ENCODE peak calls at places on chromosomes 3 and 15, in nine cellular contexts. S is GM23338, I is mammary epithelial cell, Y is psoas muscle, F is choroid plexus epithelial cell, U is OCI-LY7, M is HCT116, C is colonic mucosa, N is AG04450. A is an unnamed sample.

GRCh38 chr3:187802928-187803259 is 57.6 kb upstream of the BCL6 start:
- DNase-seq in N (no peak), F (no peak), M (no peak), Y (no peak), U (no peak), C (no peak), S (no peak), I (no peak), A (peak)

GRCh38 chr15:41568350-41569017 is 9.5 kb downstream of the TYRO3 start:
- DNase-seq in S (peak), Y (no peak), F (peak), I (no peak), C (no peak), N (no peak), M (no peak), U (no peak), A (no peak)

GRCh38 chr15:47743385-47743784 is 26.1 kb downstream of the SEMA6D start:
- DNase-seq in U (no peak), M (no peak), I (no peak), Y (no peak), C (no peak), F (no peak), N (no peak), S (no peak), A (no peak)

GRCh38 chr3:177934001-177934891 is 602.0 kb upstream of the KCNMB2 start:
- DNase-seq in S (peak), Y (peak), U (no peak), M (no peak), N (peak), I (no peak), C (no peak), F (peak), A (no peak)

GRCh38 chr3:13785351-13785750 is 94.5 kb downstream of the WNT7A start:
- DNase-seq in C (no peak), U (no peak), Y (no peak), N (no peak), S (peak), M (no peak), F (no peak), I (no peak), A (no peak)

GRCh38 chr3:158792709-158793108 is 9.1 kb upstream of the MFSD1 start:
- DNase-seq in M (no peak), I (peak), U (no peak), Y (no peak), S (no peak), C (no peak), N (peak), F (peak), A (no peak)

GRCh38 chr15:35727627-35728026 is 181.7 kb upstream of the DPH6 start:
- DNase-seq in I (no peak), F (no peak), S (no peak), C (no peak), Y (no peak), U (no peak), N (no peak), M (no peak), A (no peak)

GRCh38 chr15:55960946-55961345 is 32.5 kb downstream of the NEDD4 start:
- DNase-seq in C (no peak), I (no peak), Y (no peak), U (no peak), S (no peak), F (no peak), N (no peak), M (no peak), A (no peak)

GRCh38 chr3:184177331-184177731 is 2.7 kb downstream of the AP2M1 start:
- DNase-seq in M (no peak), Y (peak), U (no peak), C (no peak), F (peak), S (no peak), I (no peak), N (no peak), A (no peak)

GRCh38 chr15:40320931-40321371 is 2.5 kb upstream of the INAFM2 start:
- DNase-seq in F (peak), C (peak), I (peak), S (peak), M (peak), N (no peak), U (peak), Y (no peak), A (peak)

GRCh38 chr3:175002732-175003143 is 143.6 kb downstream of the NAALADL2 start:
- DNase-seq in I (peak), F (peak), S (no peak), C (no peak), Y (no peak), N (peak), M (no peak), U (no peak), A (no peak)

GRCh38 chr3:50811893-50812292 is 137.2 kb downstream of the DOCK3 start:
- DNase-seq in F (no peak), S (no peak), U (no peak), Y (no peak), M (no peak), C (no peak), N (no peak), I (no peak), A (no peak)

GRCh38 chr3:112425858-112426750 is 73.2 kb downstream of the BTLA start:
- DNase-seq in N (no peak), F (no peak), U (peak), C (no peak), S (peak), Y (no peak), M (no peak), I (no peak), A (no peak)

GRCh38 chr3:71478568-71478967 is 105.0 kb downstream of the FOXP1 start:
- DNase-seq in C (no peak), S (no peak), Y (no peak), F (no peak), I (peak), N (no peak), M (no peak), U (no peak), A (no peak)

GRCh38 chr3:71111784-71112440 is 471.6 kb downstream of the FOXP1 start:
- DNase-seq in N (no peak), F (peak), S (no peak), I (peak), Y (no peak), U (no peak), C (no peak), M (peak), A (no peak)

DNA sequence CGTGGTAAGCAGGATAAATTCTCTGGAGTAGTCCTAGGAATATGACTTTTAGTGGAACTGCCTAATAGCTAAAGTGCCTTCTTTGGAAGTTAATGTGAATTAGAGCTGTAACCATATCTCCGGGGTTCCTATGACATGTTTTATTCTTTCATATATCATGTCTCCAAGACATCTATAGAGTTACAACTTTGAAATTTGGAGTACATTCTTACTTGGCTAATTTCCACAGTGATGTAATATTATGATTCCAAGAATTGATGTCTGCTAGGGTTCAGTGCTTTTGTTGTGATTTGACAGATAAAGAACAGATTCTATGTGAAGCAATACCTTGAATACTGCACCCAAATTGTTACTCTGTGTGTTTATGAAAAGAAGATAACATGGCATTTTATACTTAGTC is 934.3 kb downstream of the NTRK3 start:
- DNase-seq in F (no peak), Y (no peak), C (no peak), S (no peak), M (no peak), U (no peak), N (no peak), I (no peak), A (no peak)
- TF ChIP-seq CTCF in F (no peak), Y (no peak), C (no peak), S (no peak), M (no peak), U (no peak), N (no peak), I (no peak), A (no peak)

DNA sequence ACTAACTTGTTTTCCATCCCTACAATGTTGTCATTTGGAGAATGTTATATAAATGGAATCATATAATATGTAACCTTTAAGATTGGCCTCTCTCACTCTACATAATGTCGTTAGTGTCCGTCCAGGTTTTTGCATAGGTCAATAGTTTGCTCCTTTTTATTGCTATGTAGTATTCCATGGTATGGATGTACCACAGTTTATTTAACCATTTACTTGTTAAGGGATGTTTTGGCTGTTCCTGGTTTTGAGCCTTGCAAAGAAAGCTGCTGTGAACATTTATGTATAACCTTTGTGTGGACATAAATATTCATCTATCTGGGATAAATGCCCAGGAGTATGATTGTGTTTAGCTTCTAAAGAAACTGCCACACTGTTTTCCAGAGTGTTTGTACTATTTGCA is 34.1 kb upstream of the SEC22A start:
- DNase-seq in I (no peak), Y (no peak), F (no peak), U (no peak), C (no peak), M (no peak), S (no peak), N (no peak), A (no peak)
- TF ChIP-seq CTCF in I (no peak), Y (no peak), F (no peak), U (no peak), C (no peak), M (no peak), S (no peak), N (no peak), A (no peak)

GRCh38 chr3:168952551-168952950 is 711.0 kb downstream of the MECOM start:
- DNase-seq in C (no peak), U (no peak), N (no peak), Y (no peak), M (peak), F (peak), S (no peak), I (peak), A (no peak)
- TF ChIP-seq CTCF in C (no peak), U (peak), N (peak), Y (no peak), M (peak), F (peak), S (peak), I (peak), A (no peak)

GRCh38 chr15:75327005-75327404 is 8.9 kb upstream of the COMMD4 start:
- DNase-seq in S (peak), C (no peak), N (no peak), I (no peak), Y (no peak), F (no peak), U (no peak), M (no peak), A (no peak)
- TF ChIP-seq CTCF in S (peak), C (no peak), N (no peak), I (no peak), Y (no peak), F (peak), U (no peak), M (peak), A (no peak)

DNA sequence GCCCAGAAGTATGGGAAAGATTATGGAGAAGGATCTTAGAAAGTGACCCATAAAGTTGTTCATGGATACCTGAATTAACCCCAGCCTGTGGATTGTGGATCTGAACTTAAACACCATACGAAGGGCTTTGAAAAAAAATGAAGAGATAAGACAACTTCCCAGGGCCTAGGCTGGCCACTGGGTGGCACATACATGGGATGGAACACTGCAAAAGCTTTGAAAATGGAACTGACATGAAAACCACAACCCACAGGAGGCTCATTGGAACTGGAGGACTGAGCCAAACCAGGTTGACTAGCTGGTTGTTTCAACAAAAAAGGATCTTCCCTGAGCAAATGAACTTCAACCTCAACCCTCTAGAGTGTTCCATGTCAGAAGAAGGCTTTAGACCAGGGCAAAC is 34.5 kb downstream of the FMN1 start:
- DNase-seq in F (no peak), C (no peak), N (no peak), I (no peak), S (peak), Y (no peak), U (peak), M (no peak), A (no peak)
- TF ChIP-seq CTCF in F (peak), C (no peak), N (no peak), I (no peak), S (peak), Y (peak), U (peak), M (peak), A (no peak)

A was measured in GM20000.